ENCODE peak calls at places on chromosomes 12 and 14, in four cellular contexts. K is activated T-cell treated with anti-CD3 and anti-CD28 coated beads for 1 hour; P is activated CD4-positive, alpha-beta T cell treated with anti-CD3 and anti-CD28 coated beads for 24 hours; M is ovary. L is an unnamed sample.

GRCh38 chr14:72643317-72643801 is 250.5 kb downstream of the DPF3 start:
- DNase-seq in P (no peak), K (no peak), M (no peak), L (peak)

GRCh38 chr12:32031109-32031508 is 71.9 kb downstream of the RESF1 start:
- DNase-seq in K (no peak), P (no peak), M (no peak), L (no peak)

GRCh38 chr12:90013409-90013808 is 304.8 kb upstream of the ATP2B1 start:
- DNase-seq in P (no peak), M (no peak), K (no peak), L (no peak)

GRCh38 chr12:116806845-116807440 is 68.8 kb downstream of the RNFT2 start:
- DNase-seq in M (no peak), P (no peak), K (no peak), L (no peak)

GRCh38 chr14:29037428-29037827 is 270.8 kb downstream of the FOXG1 start:
- DNase-seq in M (no peak), K (no peak), P (no peak), L (no peak)

GRCh38 chr12:50620050-50620974 is 115.5 kb downstream of the DIP2B start:
- DNase-seq in K (no peak), P (no peak), M (no peak), L (no peak)

GRCh38 chr12:25701290-25701689 is 148.2 kb upstream of the LMNTD1 start:
- DNase-seq in K (no peak), M (no peak), P (no peak), L (no peak)

GRCh38 chr12:118059645-118060275 is 1.2 kb downstream of the WSB2 start:
- DNase-seq in P (no peak), M (no peak), K (no peak), L (no peak)

GRCh38 chr14:40417777-40418401 is 985.7 kb upstream of the FBXO33 start:
- DNase-seq in K (no peak), P (no peak), M (no peak), L (no peak)

GRCh38 chr12:176321-177181 is 37.4 kb downstream of the SLC6A12 start:
- DNase-seq in P (no peak), M (no peak), K (no peak), L (no peak)

GRCh38 chr14:97703006-97703760 is 906.0 kb downstream of the VRK1 start:
- DNase-seq in M (no peak), P (no peak), K (no peak), L (no peak)

GRCh38 chr12:79046021-79046420 is 181.4 kb downstream of the SYT1 start:
- DNase-seq in K (no peak), M (no peak), P (no peak), L (no peak)

GRCh38 chr12:69589082-69589481 is 3.8 kb downstream of the CCT2 start:
- DNase-seq in K (no peak), M (no peak), P (no peak), L (no peak)

GRCh38 chr12:1848741-1849140 is 28.4 kb downstream of the LRTM2 start:
- DNase-seq in P (no peak), M (no peak), K (no peak), L (no peak)

GRCh38 chr12:9925746-9926393 is 6.3 kb downstream of the CLEC2A start:
- DNase-seq in M (no peak), P (no peak), K (no peak), L (no peak)

GRCh38 chr12:6318440-6318879 is 8.0 kb downstream of the PLEKHG6 start:
- DNase-seq in K (no peak), M (no peak), P (no peak), L (no peak)

L was measured in left ventricle myocardium inferior.